ENCODE peak calls at places on chromosome 9, in five cellular contexts. D is nephron progenitor cell, G is hepatocyte, V is HFFc6, X is AG04449. S is an unnamed sample.

GRCh38 chr9:89837911-89838310 is 233.1 kb downstream of the GADD45G start:
- DNase-seq in D (no peak), G (no peak), V (no peak), X (no peak), S (no peak)

GRCh38 chr9:34426340-34427074 is 31.9 kb downstream of the FAM219A start:
- DNase-seq in D (no peak), G (no peak), V (no peak), X (no peak), S (no peak)

GRCh38 chr9:3180696-3181048 is 336.8 kb upstream of the PUM3 start:
- DNase-seq in D (no peak), G (no peak), V (no peak), X (no peak), S (no peak)

GRCh38 chr9:89850153-89850552 is 245.3 kb downstream of the GADD45G start:
- DNase-seq in D (no peak), G (no peak), V (no peak), X (no peak), S (no peak)

GRCh38 chr9:134224827-134225154 is 60.4 kb upstream of the RNU6ATAC start:
- DNase-seq in D (no peak), G (no peak), V (no peak), X (no peak), S (no peak)

GRCh38 chr9:7467186-7467585 is 332.4 kb downstream of the DMAC1 start:
- DNase-seq in D (no peak), G (no peak), V (no peak), X (no peak), S (no peak)

GRCh38 chr9:35618854-35619799 is 914 bp upstream of the CD72 start:
- DNase-seq in D (no peak), G (no peak), V (no peak), X (no peak), S (no peak)

GRCh38 chr9:8907863-8908262 is 1108.3 kb upstream of the DMAC1 start:
- DNase-seq in D (no peak), G (no peak), V (no peak), X (no peak), S (no peak)

GRCh38 chr9:89755835-89756234 is 151.0 kb downstream of the GADD45G start:
- DNase-seq in D (no peak), G (peak; percentile 54), V (no peak), X (no peak), S (no peak)

GRCh38 chr9:71681104-71681707 is 87.1 kb downstream of the CEMIP2 start:
- DNase-seq in D (no peak), G (no peak), V (peak; percentile 52), X (no peak), S (no peak)

GRCh38 chr9:98867109-98867433 is 59.6 kb downstream of the GALNT12 start:
- DNase-seq in D (no peak), G (no peak), V (no peak), X (no peak), S (no peak)

GRCh38 chr9:2337602-2338001 is 284.0 kb upstream of the VLDLR start:
- DNase-seq in D (no peak), G (no peak), V (no peak), X (no peak), S (no peak)

GRCh38 chr9:136903041-136903554 is 16.8 kb downstream of the TRAF2 start:
- DNase-seq in D (no peak), G (no peak), V (no peak), X (no peak), S (no peak)

GRCh38 chr9:127813739-127814226 is 11.1 kb downstream of the FPGS start:
- DNase-seq in D (no peak), G (no peak), V (no peak), X (no peak), S (no peak)

DNA sequence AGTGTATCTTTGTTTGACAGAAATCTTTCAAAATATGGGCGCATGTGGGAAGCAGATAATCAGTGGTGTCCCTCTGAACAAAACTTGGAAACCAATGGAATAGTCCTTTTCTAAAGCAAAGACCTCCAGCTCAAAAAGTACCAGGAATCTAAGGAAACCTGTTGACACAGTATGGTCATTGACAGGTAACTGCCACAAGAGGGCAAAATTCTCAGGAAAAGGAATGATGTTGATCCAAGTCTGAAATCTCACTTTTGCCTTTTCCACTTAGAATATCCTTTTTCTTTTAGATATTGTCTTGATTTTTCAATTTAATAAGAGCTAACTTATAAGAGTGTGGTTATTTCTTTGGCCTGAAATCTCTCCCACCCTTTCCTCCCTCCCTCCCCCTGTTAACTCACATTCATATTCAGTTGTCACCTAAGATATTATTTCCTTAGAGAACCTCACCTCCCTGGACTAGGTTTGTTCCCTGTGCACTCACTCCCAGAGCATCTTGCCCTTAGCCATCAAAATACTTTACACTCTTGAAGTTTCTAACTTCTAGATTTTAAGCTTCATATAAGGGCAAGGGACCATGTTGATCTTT is 59.0 kb upstream of the BARX1 start:
- DNase-seq in D (peak; percentile 12), G (peak; percentile 67), V (peak; percentile 32), X (no peak), S (no peak)
- TF ChIP-seq CTCF in D (peak; percentile 70), G (peak; percentile 70), V (peak; percentile 85), X (peak; percentile 46), S (peak; percentile 64)

GRCh38 chr9:68832101-68832500 is 127.1 kb downstream of the PIP5K1B start:
- DNase-seq in D (no peak), G (no peak), V (no peak), X (no peak), S (no peak)
- TF ChIP-seq CTCF in D (no peak), G (no peak), V (no peak), X (no peak), S (no peak)

GRCh38 chr9:114266969-114267368 is 55.9 kb upstream of the ORM1 start:
- DNase-seq in D (no peak), G (no peak), V (peak; percentile 29), X (no peak), S (no peak)

GRCh38 chr9:114261987-114262386 is 60.9 kb upstream of the ORM1 start:
- DNase-seq in D (no peak), G (no peak), V (no peak), X (no peak), S (no peak)

GRCh38 chr9:114264806-114265550 is 57.9 kb upstream of the ORM1 start:
- DNase-seq in D (no peak), G (no peak), V (no peak), X (no peak), S (no peak)

GRCh38 chr9:114261026-114261425 is 61.9 kb upstream of the ORM1 start:
- DNase-seq in D (no peak), G (no peak), V (no peak), X (no peak), S (no peak)

DNA sequence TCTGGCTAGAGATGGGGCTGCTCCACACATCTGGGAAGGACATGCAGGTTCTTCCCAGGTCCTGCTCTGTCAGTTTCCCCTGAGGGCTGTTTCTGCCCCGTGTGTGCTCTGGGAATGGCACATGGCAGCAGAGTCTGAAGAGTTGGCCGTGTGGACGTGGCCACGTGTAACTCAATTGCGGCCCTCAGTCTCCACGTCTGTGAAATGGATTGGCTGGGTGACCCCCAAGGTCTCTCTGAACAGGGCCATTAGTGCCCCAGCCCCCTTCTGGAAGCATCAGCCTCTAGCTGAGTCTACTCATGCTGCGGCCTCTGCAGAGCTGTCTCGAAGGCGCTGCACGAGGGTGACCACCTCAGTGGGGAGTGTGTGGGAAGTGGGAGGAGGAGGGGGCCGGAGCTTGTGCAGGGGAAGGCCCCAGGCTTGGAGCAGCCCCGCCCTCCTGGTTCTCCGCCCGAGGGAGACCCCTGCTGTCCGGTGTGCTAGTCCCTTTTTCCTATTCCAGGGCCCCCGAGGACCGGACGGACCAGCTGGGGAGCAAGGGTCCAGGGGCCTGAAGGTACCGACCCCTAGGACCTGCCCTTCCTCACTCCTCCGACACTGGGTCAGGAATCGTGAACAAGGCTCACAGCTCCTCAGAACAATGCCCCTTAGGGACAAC is 58.9 kb upstream of the ORM1 start:
- DNase-seq in D (peak; percentile 67), G (no peak), V (no peak), X (no peak), S (no peak)
- TF ChIP-seq CTCF in D (no peak), G (peak; percentile 31), V (peak; percentile 35), X (peak; percentile 41), S (peak; percentile 21)

GRCh38 chr9:19922476-19923118 is 133.8 kb upstream of the SLC24A2 start:
- DNase-seq in D (peak; percentile 28), G (peak; percentile 77), V (peak; percentile 39), X (peak; percentile 3), S (no peak)
- TF ChIP-seq CTCF in D (peak; percentile 63), G (peak; percentile 81), V (peak; percentile 65), X (peak; percentile 21), S (peak; percentile 43)

GRCh38 chr9:22337261-22337660 is 109.4 kb upstream of the DMRTA1 start:
- DNase-seq in D (no peak), G (no peak), V (no peak), X (no peak), S (no peak)

GRCh38 chr9:22331533-22331932 is 115.1 kb upstream of the DMRTA1 start:
- DNase-seq in D (no peak), G (no peak), V (no peak), X (no peak), S (no peak)
- TF ChIP-seq CTCF in D (no peak), G (no peak), V (no peak), X (no peak), S (no peak)